ENCODE peak calls at places on chromosomes 6 and 20, in eight cellular contexts. E is upper lobe of right lung; U is tibial artery; Q is cardiac muscle cell; X is body of pancreas; S is CD8-positive, alpha-beta T cell; A is pancreas; H is right atrium auricular region. B is an unnamed sample. For H3K36me3, the result is how much of the 10 kb centered on the place peaks cover.

GRCh38 chr20:56328861-56329260 is 29.9 kb upstream of the FAM210B start:
- DNase-seq in S (no peak), Q (peak), A (no peak), X (no peak), H (no peak), U (no peak), E (no peak), B (no peak)

GRCh38 chr20:63699466-63700198 is 3.2 kb downstream of the TNFRSF6B start:
- DNase-seq in Q (no peak), X (no peak), S (no peak), A (no peak), H (no peak), E (no peak), U (peak), B (no peak)

GRCh38 chr6:142696123-142696522 is 248.9 kb downstream of the HIVEP2 start:
- DNase-seq in S (no peak), U (no peak), H (no peak), A (no peak), X (no peak), Q (no peak), E (no peak), B (no peak)

GRCh38 chr20:62662422-62662821 is 20.1 kb downstream of the SLCO4A1 start:
- DNase-seq in E (no peak), H (no peak), Q (no peak), A (no peak), U (no peak), S (no peak), X (no peak), B (no peak)

GRCh38 chr6:35506536-35506935 is 6.2 kb downstream of the TULP1 start:
- DNase-seq in S (no peak), E (no peak), X (no peak), H (no peak), A (no peak), Q (no peak), U (no peak), B (no peak)

GRCh38 chr6:108200631-108201030 is 34.8 kb downstream of the NR2E1 start:
- DNase-seq in E (no peak), H (no peak), X (no peak), A (no peak), Q (no peak), S (no peak), U (no peak), B (no peak)

GRCh38 chr6:43735642-43736199 is 34.3 kb upstream of the VEGFA start:
- DNase-seq in E (peak), Q (no peak), H (no peak), X (no peak), U (no peak), A (no peak), S (no peak), B (no peak)

GRCh38 chr6:37077459-37078296 is 72.2 kb downstream of the FGD2 start:
- DNase-seq in A (peak), U (peak), E (peak), Q (peak), S (no peak), H (peak), X (peak), B (no peak)

GRCh38 chr6:147203311-147204059 is 732 bp upstream of the STXBP5 start:
- DNase-seq in Q (peak), S (peak), A (peak), X (peak), H (no peak), E (peak), U (peak), B (peak)

GRCh38 chr20:1185316-1185741 is 548 bp upstream of the TMEM74B start:
- DNase-seq in X (no peak), E (no peak), A (no peak), S (no peak), Q (peak), U (no peak), H (no peak), B (peak)

GRCh38 chr20:33024609-33025317 is 6.7 kb upstream of the BPIFB6 start:
- DNase-seq in U (no peak), A (no peak), H (no peak), X (no peak), E (no peak), Q (no peak), S (no peak), B (no peak)

GRCh38 chr20:62941792-62942191 is 3.8 kb downstream of the GID8 start:
- DNase-seq in U (no peak), X (no peak), E (no peak), A (no peak), Q (no peak), H (no peak), S (no peak), B (no peak)

GRCh38 chr6:129644567-129645015 is 65.4 kb downstream of the ARHGAP18 start:
- DNase-seq in X (no peak), S (no peak), A (no peak), E (no peak), H (no peak), Q (no peak), U (no peak), B (no peak)

GRCh38 chr20:6169251-6169650 is 46.4 kb upstream of the FERMT1 start:
- DNase-seq in U (no peak), E (no peak), X (no peak), S (no peak), A (no peak), H (no peak), Q (no peak), B (no peak)

GRCh38 chr6:66897576-66897975 is 1190.5 kb upstream of the EYS start:
- DNase-seq in A (no peak), H (no peak), E (no peak), X (peak), Q (no peak), U (no peak), S (no peak), B (no peak)

GRCh38 chr6:7730852-7731251 is 5.0 kb downstream of the BMP6 start:
- DNase-seq in U (no peak), E (no peak), S (no peak), A (no peak), Q (no peak), X (no peak), H (no peak), B (no peak)

GRCh38 chr6:71433441-71433840 is 144.8 kb downstream of the OGFRL1 start:
- DNase-seq in X (no peak), U (no peak), S (no peak), E (no peak), H (no peak), A (no peak), Q (no peak), B (no peak)

GRCh38 chr20:41300906-41301305 is 16.6 kb downstream of the ZHX3 start:
- DNase-seq in U (no peak), A (no peak), Q (no peak), X (no peak), E (no peak), S (no peak), H (no peak), B (no peak)

GRCh38 chr6:142367501-142368018 is 65.8 kb downstream of the ADGRG6 start:
- DNase-seq in H (no peak), U (no peak), S (no peak), E (no peak), A (no peak), X (no peak), Q (no peak), B (no peak)

GRCh38 chr6:107491059-107491609 is 1.2 kb downstream of the SOBP start:
- DNase-seq in E (peak), Q (peak), U (peak), H (peak), A (peak), X (peak), S (no peak), B (no peak)

GRCh38 chr20:8434326-8434876 is 302.3 kb downstream of the PLCB1 start:
- DNase-seq in U (no peak), S (no peak), Q (no peak), X (no peak), E (no peak), A (no peak), H (no peak), B (no peak)

GRCh38 chr20:10561302-10561701 is 112.5 kb downstream of the JAG1 start:
- DNase-seq in X (no peak), Q (no peak), A (no peak), U (no peak), S (no peak), H (no peak), E (no peak), B (no peak)

GRCh38 chr20:13554706-13555105 is 84.0 kb downstream of the TASP1 start:
- DNase-seq in A (no peak), H (no peak), Q (no peak), U (no peak), S (no peak), X (no peak), E (no peak), B (no peak)

GRCh38 chr6:23330632-23331031 is 761.3 kb downstream of the HDGFL1 start:
- DNase-seq in H (no peak), X (no peak), E (no peak), U (no peak), S (no peak), Q (no peak), A (no peak), B (no peak)

GRCh38 chr20:2086177-2086979 is 15.2 kb upstream of the STK35 start:
- DNase-seq in X (no peak), S (no peak), A (no peak), U (no peak), E (no peak), Q (no peak), H (no peak), B (no peak)

GRCh38 chr6:2589171-2589661 is 161.5 kb downstream of the MYLK4 start:
- DNase-seq in U (no peak), X (no peak), H (no peak), A (no peak), Q (no peak), E (no peak), S (no peak), B (no peak)

GRCh38 chr6:106104476-106104875 is 18.3 kb downstream of the PRDM1 start:
- DNase-seq in S (no peak), Q (no peak), A (no peak), U (no peak), E (no peak), H (no peak), X (no peak), B (no peak)

GRCh38 chr6:138769102-138769676 is 4.4 kb upstream of the CCDC28A start:
- DNase-seq in S (no peak), A (no peak), Q (no peak), U (no peak), H (no peak), E (no peak), X (no peak), B (no peak)

GRCh38 chr6:155126727-155127439 is 131.8 kb downstream of the TIAM2 start:
- DNase-seq in X (peak), S (no peak), E (no peak), U (no peak), H (no peak), Q (no peak), A (no peak), B (no peak)

GRCh38 chr6:93779086-93779858 is 359.9 kb upstream of the EPHA7 start:
- DNase-seq in X (no peak), Q (peak), H (peak), E (no peak), S (no peak), A (no peak), U (no peak), B (no peak)

GRCh38 chr6:39724787-39725631 is at the start of gene KIF6:
- DNase-seq in S (peak), A (peak), H (peak), U (peak), Q (peak), E (peak), X (peak), B (peak)

GRCh38 chr6:156190270-156190669 is 586.9 kb upstream of the ARID1B start:
- DNase-seq in X (no peak), U (no peak), S (no peak), H (no peak), Q (no peak), E (no peak), A (no peak), B (no peak)

DNA sequence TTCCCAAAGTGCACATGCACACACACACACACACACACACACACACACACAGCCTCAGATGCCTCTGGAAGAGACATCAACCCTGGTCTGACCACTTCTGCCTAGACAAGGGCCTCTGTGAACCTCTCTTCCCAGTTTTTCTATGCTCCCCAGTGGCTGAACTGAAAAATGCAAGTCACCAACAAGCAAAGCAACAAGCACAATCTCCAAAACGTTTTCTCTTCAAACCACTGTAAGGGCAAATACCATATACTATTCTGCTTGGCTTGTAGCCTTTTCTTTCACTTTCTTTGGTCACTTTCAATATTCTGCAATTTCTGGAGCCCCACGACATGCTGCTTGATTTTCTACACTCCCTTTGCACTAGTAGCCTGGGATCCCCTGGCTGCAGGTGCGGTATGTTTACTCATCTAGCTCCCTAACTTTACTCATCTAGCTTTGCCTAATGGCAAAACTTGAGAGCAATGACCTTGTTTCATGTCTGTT is 121.4 kb upstream of the DST start:
- DNase-seq in H (no peak), A (no peak), Q (no peak), X (no peak), U (no peak), E (no peak), S (no peak), B (peak)
- TF ChIP-seq CTCF in H (no peak), A (no peak), Q (peak), X (peak), U (peak), E (peak), S (no peak), B (peak)

GRCh38 chr20:38757145-38757800 is 9.0 kb downstream of the ACTR5 start:
- DNase-seq in E (no peak), Q (no peak), X (no peak), U (no peak), H (no peak), S (no peak), A (no peak), B (no peak)
- H3K36me3 ChIP-seq in E (half or more), Q (under half), X (under half), U (half or more), H (half or more), S (under half), A (under half), B (half or more)

DNA sequence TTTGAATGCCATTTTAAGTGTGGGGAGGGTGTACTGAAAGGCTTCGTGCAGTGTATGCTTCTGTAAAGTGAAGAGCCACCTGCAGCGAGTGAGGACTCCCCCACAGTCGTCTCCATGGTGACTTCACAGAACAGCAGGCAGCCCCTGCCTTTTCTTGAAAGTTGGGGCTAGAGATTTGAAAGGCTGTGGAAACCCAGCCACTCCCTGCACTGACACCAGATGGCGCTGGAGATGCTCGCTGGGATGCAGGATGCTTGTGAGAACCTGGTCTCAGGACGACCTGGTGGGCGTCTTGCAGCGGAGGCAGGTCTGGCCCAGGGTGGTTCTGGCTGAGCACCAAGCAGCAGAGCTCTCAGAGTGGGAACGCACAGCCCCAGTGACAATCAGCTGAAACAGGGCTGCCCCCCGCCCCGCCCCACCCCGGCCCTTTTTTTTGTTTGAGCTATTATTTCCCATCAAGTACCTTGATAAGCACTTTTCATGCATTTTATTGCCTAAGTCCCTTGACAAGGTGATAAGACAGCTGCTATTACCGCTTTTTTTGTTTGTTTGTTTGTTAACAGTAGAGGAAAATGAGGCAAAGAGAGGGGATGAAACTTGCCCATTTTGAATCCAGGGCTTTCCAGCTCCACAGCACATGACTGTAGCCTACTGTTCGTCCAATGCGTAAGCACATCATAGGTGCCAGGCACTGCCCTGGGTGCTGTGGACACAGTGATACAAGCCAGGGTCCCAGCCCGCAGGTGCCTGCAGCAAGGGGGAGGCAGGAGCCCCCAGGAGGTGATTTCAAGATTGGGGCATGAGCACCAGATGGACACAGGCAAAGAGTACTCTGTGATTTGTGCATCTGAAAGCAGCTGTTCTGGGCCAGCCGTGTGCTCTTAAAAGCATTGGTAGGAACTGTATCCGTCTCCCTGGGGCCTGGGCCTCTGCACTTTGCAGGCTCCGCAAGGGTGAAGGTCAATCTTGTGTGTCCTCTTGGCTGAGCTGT is 150.1 kb downstream of the SYCP2 start:
- DNase-seq in U (peak), S (no peak), H (peak), X (peak), A (peak), Q (peak), E (no peak), B (peak)
- TF ChIP-seq CTCF in U (peak), S (no peak), H (peak), X (peak), A (peak), Q (peak), E (peak), B (peak)

GRCh38 chr20:36796868-36797267 is 23.3 kb upstream of the DSN1 start:
- DNase-seq in U (no peak), X (no peak), A (no peak), H (no peak), Q (no peak), E (no peak), S (no peak), B (no peak)

GRCh38 chr20:36793294-36794115 is 19.9 kb upstream of the DSN1 start:
- DNase-seq in H (no peak), S (no peak), A (no peak), Q (no peak), E (no peak), X (no peak), U (no peak), B (no peak)

GRCh38 chr20:36794116-36794474 is 20.5 kb upstream of the DSN1 start:
- DNase-seq in U (no peak), X (no peak), E (no peak), S (no peak), Q (no peak), H (no peak), A (no peak), B (no peak)

GRCh38 chr20:36795691-36796090 is 22.1 kb upstream of the DSN1 start:
- DNase-seq in Q (no peak), A (no peak), H (no peak), S (no peak), U (no peak), X (no peak), E (no peak), B (no peak)

DNA sequence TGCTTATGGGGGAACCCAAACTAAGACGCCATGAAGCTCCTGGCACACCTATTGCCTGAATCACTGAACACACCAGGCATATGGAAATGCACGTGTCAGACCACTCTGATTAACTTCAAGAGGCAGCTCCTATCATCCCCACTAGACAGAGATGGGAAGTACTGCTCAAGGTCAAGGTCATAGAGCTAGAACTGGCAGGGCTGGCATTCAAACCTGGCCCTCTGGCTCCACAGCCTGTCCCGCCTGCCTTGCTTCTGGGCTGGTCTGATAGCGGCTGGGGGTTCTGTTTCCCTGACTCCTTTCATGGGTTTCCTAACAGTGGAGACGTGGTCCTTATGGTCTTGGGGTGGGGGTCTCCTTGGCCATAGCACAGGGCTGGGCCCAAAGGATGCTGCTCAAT is 22.6 kb upstream of the DSN1 start:
- DNase-seq in U (no peak), A (no peak), X (no peak), Q (no peak), E (no peak), H (no peak), S (no peak), B (no peak)
- H3K36me3 ChIP-seq in U (half or more), A (under half), X (under half), Q (half or more), E (half or more), H (half or more), S (under half), B (half or more)

GRCh38 chr20:23106271-23106851 is 20.2 kb upstream of the CD93 start:
- DNase-seq in H (no peak), E (peak), S (no peak), U (no peak), Q (no peak), X (peak), A (no peak), B (no peak)
- TF ChIP-seq CTCF in H (no peak), E (peak), S (no peak), U (peak), Q (no peak), X (peak), A (no peak), B (no peak)

DNA sequence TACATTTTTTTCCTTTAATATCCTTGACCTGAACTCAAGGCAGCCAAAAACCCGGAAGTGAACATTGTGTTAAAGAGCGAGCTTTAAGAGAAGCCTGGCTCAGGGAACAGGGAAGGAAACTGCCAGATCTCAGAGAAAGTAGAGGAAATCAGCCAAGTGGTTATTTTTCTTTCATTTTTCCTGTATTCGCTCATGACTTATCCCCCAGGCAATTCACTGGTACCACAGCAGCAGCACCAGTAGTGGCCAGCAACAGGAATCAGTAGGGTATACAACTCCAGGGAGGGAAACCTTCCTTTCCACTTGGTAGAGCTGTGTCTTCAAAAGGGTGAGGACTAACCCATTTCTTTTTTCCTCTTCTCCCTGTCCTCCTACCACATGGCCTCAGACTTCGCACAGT is 89.6 kb upstream of the HMGCLL1 start:
- DNase-seq in E (no peak), A (no peak), S (no peak), Q (no peak), H (no peak), X (no peak), U (no peak), B (no peak)
- H3K36me3 ChIP-seq in E (under half), A (under half), S (under half), Q (under half), H (under half), X (under half), U (under half), B (under half)

B was measured in WERI-Rb-1.